ENCODE peak calls at places on chromosomes 13 and 19, in four cellular contexts. One of them, this sample, is unnamed.

GRCh38 chr13:34258646-34259386 is 440.9 kb downstream of the RFC3 start:
- DNase-seq in GM23338: no peak
- DNase-seq in neural progenitor cell: no peak
- DNase-seq in HepG2: no peak
- DNase-seq in this sample: no peak

GRCh38 chr13:33138441-33138840 is 122.2 kb downstream of the KL start:
- DNase-seq in neural progenitor cell: no peak
- DNase-seq in GM23338: no peak
- DNase-seq in HepG2: no peak
- DNase-seq in this sample: no peak

GRCh38 chr19:55165952-55166529 is 372 bp downstream of the DNAAF3 start:
- DNase-seq in HepG2: peak; percentile 85
- DNase-seq in neural progenitor cell: peak; percentile 97
- DNase-seq in GM23338: peak; percentile 98
- DNase-seq in this sample: peak; percentile 86

GRCh38 chr19:49766938-49767315 is at the start of gene AP2A1:
- DNase-seq in HepG2: no peak
- DNase-seq in GM23338: no peak
- DNase-seq in neural progenitor cell: no peak
- DNase-seq in this sample: no peak

GRCh38 chr13:65111223-65111622 is 2118.9 kb downstream of the PCDH9 start:
- DNase-seq in neural progenitor cell: no peak
- DNase-seq in GM23338: no peak
- DNase-seq in HepG2: no peak
- DNase-seq in this sample: no peak

GRCh38 chr13:24308068-24308445 is 1.3 kb upstream of the C1QTNF9 start:
- DNase-seq in GM23338: no peak
- DNase-seq in HepG2: no peak
- DNase-seq in neural progenitor cell: no peak
- DNase-seq in this sample: no peak

GRCh38 chr13:77946522-77946921 is 27.9 kb upstream of the EDNRB start:
- DNase-seq in neural progenitor cell: no peak
- DNase-seq in GM23338: no peak
- DNase-seq in HepG2: no peak
- DNase-seq in this sample: no peak

GRCh38 chr13:20714563-20715339 is 11.3 kb downstream of the IL17D start:
- DNase-seq in HepG2: no peak
- DNase-seq in neural progenitor cell: no peak
- DNase-seq in GM23338: no peak
- DNase-seq in this sample: no peak

GRCh38 chr19:55678121-55678671 is 3.2 kb downstream of the EPN1 start:
- DNase-seq in GM23338: no peak
- DNase-seq in neural progenitor cell: no peak
- DNase-seq in HepG2: no peak
- DNase-seq in this sample: no peak

GRCh38 chr19:10009269-10009665 is 1.0 kb downstream of the COL5A3 start:
- DNase-seq in GM23338: peak; percentile 87
- DNase-seq in neural progenitor cell: peak; percentile 89
- DNase-seq in HepG2: no peak
- DNase-seq in this sample: no peak

GRCh38 chr19:16594681-16595091 is 22.5 kb upstream of the SLC35E1 start:
- DNase-seq in neural progenitor cell: no peak
- DNase-seq in HepG2: no peak
- DNase-seq in GM23338: no peak
- DNase-seq in this sample: no peak

GRCh38 chr19:7482584-7483439 is 6.0 kb downstream of the PEX11G start:
- DNase-seq in GM23338: peak; percentile 97
- DNase-seq in HepG2: no peak
- DNase-seq in neural progenitor cell: peak; percentile 65
- DNase-seq in this sample: peak; percentile 24

GRCh38 chr13:21347753-21348318 is 111.3 kb downstream of the ZDHHC20 start:
- DNase-seq in neural progenitor cell: no peak
- DNase-seq in GM23338: peak; percentile 46
- DNase-seq in HepG2: no peak
- DNase-seq in this sample: no peak

GRCh38 chr13:39259371-39259770 is 221.1 kb downstream of the NHLRC3 start:
- DNase-seq in GM23338: no peak
- DNase-seq in neural progenitor cell: no peak
- DNase-seq in HepG2: no peak
- DNase-seq in this sample: no peak

GRCh38 chr13:73945371-73945770 is 188.8 kb downstream of the KLF12 start:
- DNase-seq in GM23338: no peak
- DNase-seq in HepG2: no peak
- DNase-seq in neural progenitor cell: no peak
- DNase-seq in this sample: no peak

GRCh38 chr19:13053761-13054604 is 48.7 kb downstream of the LYL1 start:
- DNase-seq in GM23338: peak; percentile 50
- DNase-seq in neural progenitor cell: peak; percentile 87
- DNase-seq in HepG2: peak; percentile 97
- DNase-seq in this sample: peak; percentile 80

GRCh38 chr13:110812111-110812868 is 98.8 kb downstream of the ING1 start:
- DNase-seq in HepG2: no peak
- DNase-seq in GM23338: peak; percentile 77
- DNase-seq in neural progenitor cell: no peak
- DNase-seq in this sample: no peak

GRCh38 chr13:37709318-37709717 is 110.8 kb upstream of the POSTN start:
- DNase-seq in neural progenitor cell: no peak
- DNase-seq in GM23338: no peak
- DNase-seq in HepG2: no peak
- DNase-seq in this sample: no peak

GRCh38 chr19:56119585-56119978 is 1.5 kb downstream of the ZNF787 start:
- DNase-seq in GM23338: no peak
- DNase-seq in neural progenitor cell: no peak
- DNase-seq in HepG2: peak; percentile 35
- DNase-seq in this sample: no peak

GRCh38 chr13:113448885-113449692 is 4.2 kb downstream of the ADPRHL1 start:
- DNase-seq in HepG2: peak; percentile 91
- DNase-seq in GM23338: no peak
- DNase-seq in neural progenitor cell: no peak
- DNase-seq in this sample: peak; percentile 96

GRCh38 chr19:16828990-16829821 is at the start of gene SIN3B:
- DNase-seq in HepG2: peak; percentile 77
- DNase-seq in neural progenitor cell: peak; percentile 93
- DNase-seq in GM23338: peak; percentile 90
- DNase-seq in this sample: peak; percentile 83

GRCh38 chr19:51727349-51727880 is 3.6 kb upstream of the HAS1 start:
- DNase-seq in HepG2: no peak
- DNase-seq in GM23338: no peak
- DNase-seq in neural progenitor cell: no peak
- DNase-seq in this sample: no peak

GRCh38 chr13:35697281-35697680 is 220.8 kb upstream of the MAB21L1 start:
- DNase-seq in HepG2: no peak
- DNase-seq in neural progenitor cell: no peak
- DNase-seq in GM23338: peak; percentile 27
- DNase-seq in this sample: no peak

GRCh38 chr13:48066310-48066989 is 28.5 kb downstream of the MED4 start:
- DNase-seq in HepG2: peak; percentile 47
- DNase-seq in neural progenitor cell: no peak
- DNase-seq in GM23338: no peak
- DNase-seq in this sample: no peak

GRCh38 chr19:50510700-50511068 is 307 bp downstream of the JOSD2 start:
- DNase-seq in GM23338: peak; percentile 93
- DNase-seq in HepG2: no peak
- DNase-seq in neural progenitor cell: no peak
- DNase-seq in this sample: no peak

GRCh38 chr13:97321616-97322321 is 99.6 kb downstream of the MBNL2 start:
- DNase-seq in HepG2: no peak
- DNase-seq in GM23338: no peak
- DNase-seq in neural progenitor cell: no peak
- DNase-seq in this sample: no peak

GRCh38 chr13:102707465-102707864 is 12.6 kb upstream of the METTL21C start:
- DNase-seq in HepG2: no peak
- DNase-seq in neural progenitor cell: no peak
- DNase-seq in GM23338: no peak
- DNase-seq in this sample: no peak

GRCh38 chr13:78520425-78520824 is 82.9 kb downstream of the POU4F1 start:
- DNase-seq in HepG2: no peak
- DNase-seq in neural progenitor cell: no peak
- DNase-seq in GM23338: no peak
- DNase-seq in this sample: no peak

GRCh38 chr13:71674776-71675352 is 192.1 kb downstream of the DACH1 start:
- DNase-seq in GM23338: peak; percentile 16
- DNase-seq in HepG2: no peak
- DNase-seq in neural progenitor cell: no peak
- DNase-seq in this sample: no peak

GRCh38 chr13:21637296-21637695 is 33.3 kb upstream of the MICU2 start:
- DNase-seq in GM23338: peak; percentile 10
- DNase-seq in neural progenitor cell: no peak
- DNase-seq in HepG2: peak; percentile 50
- DNase-seq in this sample: peak; percentile 94

GRCh38 chr19:45924891-45925447 is 10.4 kb upstream of the NANOS2 start:
- DNase-seq in neural progenitor cell: no peak
- DNase-seq in GM23338: no peak
- DNase-seq in HepG2: no peak
- DNase-seq in this sample: peak; percentile 39

GRCh38 chr19:3516675-3517207 is 10.6 kb downstream of the FZR1 start:
- DNase-seq in GM23338: no peak
- DNase-seq in neural progenitor cell: no peak
- DNase-seq in HepG2: no peak
- DNase-seq in this sample: no peak

GRCh38 chr13:89846890-89847585 is 1500.4 kb upstream of the MIR17HG start:
- DNase-seq in HepG2: no peak
- DNase-seq in GM23338: no peak
- DNase-seq in neural progenitor cell: no peak
- DNase-seq in this sample: no peak

DNA sequence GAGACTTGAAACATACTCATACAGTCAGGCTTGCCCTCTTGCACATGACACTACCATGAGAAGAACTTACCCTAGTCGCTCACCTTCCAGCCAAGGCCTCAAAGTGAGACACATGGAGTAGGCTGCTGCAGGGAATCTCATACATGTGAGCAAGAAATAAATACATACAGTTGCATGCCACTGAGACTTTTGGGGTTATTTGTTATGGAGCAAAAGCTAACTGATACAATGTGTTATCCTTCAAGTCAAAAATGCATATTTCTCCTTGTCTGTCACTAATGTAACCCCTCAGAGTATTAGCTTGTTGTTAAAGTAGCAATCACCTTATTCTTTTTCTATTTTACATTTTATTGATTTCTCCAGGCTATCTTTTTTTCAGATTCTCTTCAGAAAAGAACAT is 58.1 kb downstream of the FOXO1 start:
- DNase-seq in GM23338: no peak
- DNase-seq in HepG2: no peak
- DNase-seq in neural progenitor cell: no peak
- DNase-seq in this sample: no peak
- TF ChIP-seq EZH2 in GM23338: no peak
- TF ChIP-seq EZH2 in HepG2: no peak
- TF ChIP-seq EZH2 in neural progenitor cell: no peak
- TF ChIP-seq EZH2 in this sample: no peak

DNA sequence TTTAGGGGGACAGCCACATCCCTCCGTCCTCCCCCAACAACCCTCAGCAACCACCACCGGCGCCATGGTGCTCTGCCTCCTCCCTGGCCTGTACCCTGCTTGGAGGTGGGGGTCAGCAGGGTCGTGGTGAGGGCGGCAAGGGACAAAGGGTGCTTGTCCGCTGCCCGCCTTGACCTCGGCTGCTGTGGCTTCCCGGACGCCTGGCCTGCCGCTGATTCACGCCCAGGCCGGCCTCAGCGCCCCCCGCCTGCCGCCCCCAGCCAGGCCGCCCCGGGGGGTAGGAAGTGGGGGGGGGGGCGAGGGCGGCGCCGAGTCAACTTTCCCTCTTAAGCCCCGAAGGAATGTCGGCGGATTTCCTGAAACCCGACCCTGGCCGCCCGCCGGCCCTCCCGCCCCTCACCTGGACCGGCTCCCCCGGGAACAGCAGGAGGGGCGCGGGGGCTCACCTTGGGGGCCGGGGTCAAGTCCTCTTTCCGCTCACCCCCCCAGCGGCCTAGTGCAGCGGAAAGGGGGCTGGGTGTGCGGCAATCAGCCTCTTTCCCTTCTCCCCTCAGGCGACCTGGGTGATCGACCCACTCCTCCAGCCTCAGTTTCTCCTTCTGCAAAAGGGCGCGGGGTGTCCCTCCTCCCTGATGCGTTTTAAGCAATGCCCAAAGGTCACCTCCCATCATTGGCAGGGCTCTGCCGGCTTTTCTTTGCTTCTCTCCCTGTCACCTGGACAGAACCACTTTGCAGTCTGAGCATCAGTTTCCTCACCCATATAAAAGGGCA is 1.9 kb upstream of the TMEM59L start:
- DNase-seq in HepG2: peak; percentile 85
- DNase-seq in neural progenitor cell: peak; percentile 70
- DNase-seq in GM23338: peak; percentile 74
- DNase-seq in this sample: no peak
- TF ChIP-seq EZH2 in HepG2: no peak
- TF ChIP-seq EZH2 in neural progenitor cell: peak; percentile 96
- TF ChIP-seq EZH2 in GM23338: peak; percentile 4
- TF ChIP-seq EZH2 in this sample: no peak

GRCh38 chr19:39507715-39508364 is 7.1 kb upstream of the SELENOV start:
- DNase-seq in neural progenitor cell: peak; percentile 44
- DNase-seq in GM23338: no peak
- DNase-seq in HepG2: no peak
- DNase-seq in this sample: no peak
- TF ChIP-seq EZH2 in neural progenitor cell: peak; percentile 56
- TF ChIP-seq EZH2 in GM23338: peak; percentile 32
- TF ChIP-seq EZH2 in HepG2: peak; percentile 56
- TF ChIP-seq EZH2 in this sample: no peak

GRCh38 chr19:461664-462551 is 1.1 kb upstream of the SHC2 start:
- DNase-seq in GM23338: peak; percentile 77
- DNase-seq in neural progenitor cell: peak; percentile 81
- DNase-seq in HepG2: peak; percentile 66
- DNase-seq in this sample: no peak
- TF ChIP-seq EZH2 in GM23338: no peak
- TF ChIP-seq EZH2 in neural progenitor cell: peak; percentile 46
- TF ChIP-seq EZH2 in HepG2: no peak
- TF ChIP-seq EZH2 in this sample: no peak

GRCh38 chr13:106533101-106533939 is 2.1 kb downstream of the EFNB2 start:
- DNase-seq in GM23338: peak; percentile 88
- DNase-seq in neural progenitor cell: peak; percentile 93
- DNase-seq in HepG2: peak; percentile 21
- DNase-seq in this sample: no peak
- TF ChIP-seq EZH2 in GM23338: peak; percentile 47
- TF ChIP-seq EZH2 in neural progenitor cell: no peak
- TF ChIP-seq EZH2 in HepG2: peak; percentile 27
- TF ChIP-seq EZH2 in this sample: no peak